ENCODE peak calls at places on chromosomes 1 and 21, in eight cellular contexts. P, U, F, T, M, D, E and I are unnamed samples.

GRCh38 chr1:247037483-247038320 is 29.8 kb upstream of the ZNF695 start:
- DNase-seq in P (no peak), U (no peak), F (no peak), T (no peak), M (no peak), D (no peak), E (no peak), I (no peak)

GRCh38 chr1:213166868-213167267 is 115.8 kb downstream of the RPS6KC1 start:
- DNase-seq in P (no peak), U (no peak), F (no peak), T (no peak), M (no peak), D (no peak), E (no peak), I (no peak)

GRCh38 chr1:27527223-27527856 is 37.4 kb upstream of the WASF2 start:
- DNase-seq in P (no peak), U (no peak), F (no peak), T (no peak), M (no peak), D (peak; percentile 92), E (no peak), I (peak; percentile 49)

GRCh38 chr1:222546091-222546490 is 1.8 kb downstream of the HHIPL2 start:
- DNase-seq in P (no peak), U (no peak), F (no peak), T (no peak), M (no peak), D (no peak), E (no peak), I (no peak)

GRCh38 chr1:39170731-39171375 is 33.6 kb upstream of the MACF1 start:
- DNase-seq in P (no peak), U (no peak), F (no peak), T (no peak), M (no peak), D (no peak), E (no peak), I (no peak)

GRCh38 chr1:194281372-194281771 is 1095.0 kb upstream of the B3GALT2 start:
- DNase-seq in P (no peak), U (no peak), F (no peak), T (no peak), M (no peak), D (no peak), E (no peak), I (no peak)

GRCh38 chr1:20031836-20032235 is 38.2 kb upstream of the PLA2G5 start:
- DNase-seq in P (no peak), U (no peak), F (no peak), T (no peak), M (no peak), D (no peak), E (no peak), I (no peak)

GRCh38 chr1:4801192-4801924 is 146.9 kb downstream of the AJAP1 start:
- DNase-seq in P (no peak), U (no peak), F (no peak), T (peak; percentile 1), M (no peak), D (peak; percentile 10), E (no peak), I (no peak)

GRCh38 chr1:94922756-94923465 is 4.0 kb downstream of the CNN3 start:
- DNase-seq in P (no peak), U (peak; percentile 91), F (no peak), T (peak; percentile 92), M (peak; percentile 8), D (no peak), E (peak; percentile 76), I (no peak)

GRCh38 chr1:117146067-117146466 is 24.5 kb upstream of the TRIM45 start:
- DNase-seq in P (no peak), U (no peak), F (no peak), T (no peak), M (no peak), D (no peak), E (no peak), I (no peak)

GRCh38 chr1:24180676-24181075 is 6.4 kb downstream of the IFNLR1 start:
- DNase-seq in P (no peak), U (no peak), F (no peak), T (no peak), M (no peak), D (no peak), E (no peak), I (no peak)

GRCh38 chr1:169964206-169964605 is 70.5 kb upstream of the SCYL3 start:
- DNase-seq in P (no peak), U (no peak), F (no peak), T (no peak), M (no peak), D (no peak), E (no peak), I (no peak)

GRCh38 chr1:206933333-206933945 is 11.7 kb upstream of the FCMR start:
- DNase-seq in P (peak; percentile 34), U (no peak), F (no peak), T (no peak), M (peak; percentile 89), D (no peak), E (peak; percentile 33), I (peak; percentile 59)

GRCh38 chr1:238485906-238486219 is 595.1 kb upstream of the ZP4 start:
- DNase-seq in P (no peak), U (no peak), F (peak; percentile 3), T (no peak), M (no peak), D (peak; percentile 13), E (peak; percentile 22), I (no peak)

GRCh38 chr1:229102741-229103480 is 168.0 kb upstream of the RAB4A start:
- DNase-seq in P (no peak), U (no peak), F (no peak), T (no peak), M (no peak), D (no peak), E (peak; percentile 12), I (no peak)

GRCh38 chr1:9670085-9670484 is 18.6 kb downstream of the PIK3CD start:
- DNase-seq in P (no peak), U (no peak), F (no peak), T (no peak), M (no peak), D (no peak), E (no peak), I (no peak)

GRCh38 chr1:147822292-147822691 is 61.9 kb upstream of the GJA5 start:
- DNase-seq in P (no peak), U (no peak), F (peak; percentile 33), T (no peak), M (no peak), D (peak; percentile 11), E (peak; percentile 30), I (no peak)

GRCh38 chr21:34861302-34861701 is 187.8 kb downstream of the RUNX1 start:
- DNase-seq in P (no peak), U (no peak), F (no peak), T (no peak), M (no peak), D (no peak), E (no peak), I (no peak)

GRCh38 chr21:34858559-34858958 is 189.8 kb downstream of the CLIC6 start:
- DNase-seq in P (no peak), U (no peak), F (no peak), T (no peak), M (no peak), D (no peak), E (peak; percentile 53), I (no peak)

GRCh38 chr21:34857874-34858273 is 189.1 kb downstream of the CLIC6 start:
- DNase-seq in P (no peak), U (no peak), F (no peak), T (no peak), M (no peak), D (no peak), E (peak; percentile 55), I (peak; percentile 2)

GRCh38 chr21:34862951-34863350 is 186.2 kb downstream of the RUNX1 start:
- DNase-seq in P (no peak), U (no peak), F (no peak), T (no peak), M (no peak), D (no peak), E (no peak), I (no peak)

GRCh38 chr21:34859976-34860653 is 189.0 kb downstream of the RUNX1 start:
- DNase-seq in P (no peak), U (no peak), F (no peak), T (no peak), M (no peak), D (no peak), E (peak; percentile 52), I (no peak)
- H3K4me1 ChIP-seq in P (peaks cover 15% of the 10 kb centered on the region), U (no peaks in the 10 kb centered on the region), F (peaks cover 17% of the 10 kb centered on the region), T (peaks cover 6% of the 10 kb centered on the region), M (peaks cover 12% of the 10 kb centered on the region), D (peaks cover 31% of the 10 kb centered on the region), E (peaks cover 51% of the 10 kb centered on the region), I (no peaks in the 10 kb centered on the region)

DNA sequence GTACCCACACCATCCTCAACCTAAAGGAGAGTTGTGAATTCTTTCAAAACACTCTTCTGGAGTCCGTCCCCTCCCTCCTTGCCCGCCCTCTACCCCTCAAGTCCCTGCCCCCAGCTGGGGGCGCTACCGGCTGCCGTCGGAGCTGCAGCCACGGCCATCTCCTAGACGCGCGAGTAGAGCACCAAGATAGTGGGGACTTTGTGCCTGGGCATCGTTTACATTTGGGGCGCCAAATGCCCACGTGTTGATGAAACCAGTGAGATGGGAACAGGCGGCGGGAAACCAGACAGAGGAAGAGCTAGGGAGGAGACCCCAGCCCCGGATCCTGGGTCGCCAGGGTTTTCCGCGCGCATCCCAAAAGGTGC is 647 bp upstream of the OLIG2 start:
- DNase-seq in P (no peak), U (no peak), F (no peak), T (no peak), M (no peak), D (no peak), E (no peak), I (no peak)
- TF ChIP-seq EZH2 in P (no peak), U (peak; percentile 15), F (no peak), T (no peak), M (no peak), D (no peak), E (no peak), I (no peak)

GRCh38 chr1:10724948-10725852 is 71.2 kb downstream of the CASZ1 start:
- DNase-seq in P (no peak), U (peak; percentile 19), F (no peak), T (peak; percentile 36), M (no peak), D (peak; percentile 37), E (peak; percentile 79), I (no peak)

GRCh38 chr1:10724511-10724910 is 71.9 kb downstream of the CASZ1 start:
- DNase-seq in P (no peak), U (no peak), F (no peak), T (no peak), M (no peak), D (no peak), E (no peak), I (no peak)

GRCh38 chr1:10727703-10728348 is 68.6 kb downstream of the CASZ1 start:
- DNase-seq in P (no peak), U (no peak), F (no peak), T (no peak), M (no peak), D (no peak), E (no peak), I (no peak)

GRCh38 chr1:10724052-10724494 is 72.4 kb downstream of the CASZ1 start:
- DNase-seq in P (peak; percentile 12), U (peak; percentile 48), F (no peak), T (peak; percentile 57), M (no peak), D (peak; percentile 47), E (peak; percentile 50), I (no peak)

GRCh38 chr1:10726355-10726754 is 70.1 kb downstream of the CASZ1 start:
- DNase-seq in P (no peak), U (no peak), F (peak; percentile 79), T (no peak), M (no peak), D (no peak), E (no peak), I (no peak)
- H3K4me1 ChIP-seq in P (peaks cover 20% of the 10 kb centered on the region), U (no peaks in the 10 kb centered on the region), F (peaks cover 22% of the 10 kb centered on the region), T (no peaks in the 10 kb centered on the region), M (no peaks in the 10 kb centered on the region), D (peaks cover 3% of the 10 kb centered on the region), E (peaks cover 4% of the 10 kb centered on the region), I (no peaks in the 10 kb centered on the region)

GRCh38 chr1:33081554-33082305 is 777 bp downstream of the AZIN2 start:
- DNase-seq in P (no peak), U (no peak), F (no peak), T (no peak), M (no peak), D (peak; percentile 37), E (peak; percentile 44), I (no peak)
- TF ChIP-seq EZH2 in P (no peak), U (no peak), F (no peak), T (no peak), M (no peak), D (no peak), E (no peak), I (no peak)